ENCODE peak calls at places on chromosome 2, in six cellular contexts. L is ELF-1, N is GF-D8, K is germinal center, I is iPS DF 6.9, T is endodermal cell. Q is an unnamed sample.

GRCh38 chr2:148020036-148020357 is 540 bp downstream of the ORC4 start:
- DNase-seq in L (no peak), N (no peak), K (no peak), I (no peak), T (no peak), Q (no peak)

GRCh38 chr2:98799375-98800329 is 68.7 kb upstream of the MGAT4A start:
- DNase-seq in L (no peak), N (no peak), K (no peak), I (no peak), T (no peak), Q (no peak)

GRCh38 chr2:112483047-112483473 is 1.1 kb downstream of the TTL start:
- DNase-seq in L (peak), N (no peak), K (no peak), I (no peak), T (peak), Q (peak)

GRCh38 chr2:55985406-55985805 is 61.8 kb upstream of the EFEMP1 start:
- DNase-seq in L (no peak), N (no peak), K (peak), I (no peak), T (no peak), Q (no peak)

GRCh38 chr2:175679728-175680127 is 322.3 kb downstream of the LNPK start:
- DNase-seq in L (no peak), N (no peak), K (no peak), I (no peak), T (no peak), Q (no peak)

GRCh38 chr2:96655491-96655973 is 13.0 kb downstream of the FER1L5 start:
- DNase-seq in L (no peak), N (no peak), K (no peak), I (no peak), T (no peak), Q (no peak)

GRCh38 chr2:171244466-171244969 is 83.8 kb upstream of the TLK1 start:
- DNase-seq in L (no peak), N (peak), K (no peak), I (no peak), T (no peak), Q (peak)

GRCh38 chr2:113124984-113125855 is 2.2 kb upstream of the IL1RN start:
- DNase-seq in L (no peak), N (no peak), K (no peak), I (no peak), T (no peak), Q (no peak)

GRCh38 chr2:55901322-55901721 is 22.3 kb downstream of the EFEMP1 start:
- DNase-seq in L (no peak), N (no peak), K (no peak), I (no peak), T (no peak), Q (peak)

GRCh38 chr2:120395686-120396518 is 50.0 kb downstream of the INHBB start:
- DNase-seq in L (peak), N (no peak), K (no peak), I (no peak), T (peak), Q (peak)

GRCh38 chr2:98805412-98806265 is 74.7 kb upstream of the MGAT4A start:
- DNase-seq in L (peak), N (peak), K (no peak), I (no peak), T (peak), Q (peak)

GRCh38 chr2:17646096-17646554 is 105.6 kb downstream of the VSNL1 start:
- DNase-seq in L (no peak), N (no peak), K (peak), I (peak), T (peak), Q (peak)

GRCh38 chr2:72134997-72135800 is 12.5 kb downstream of the CYP26B1 start:
- DNase-seq in L (no peak), N (no peak), K (no peak), I (no peak), T (peak), Q (no peak)

GRCh38 chr2:106990307-106990706 is 104.3 kb upstream of the ST6GAL2 start:
- DNase-seq in L (no peak), N (no peak), K (no peak), I (no peak), T (no peak), Q (no peak)

GRCh38 chr2:84905181-84906107 is at the start of gene TMSB10:
- DNase-seq in L (peak), N (peak), K (peak), I (no peak), T (peak), Q (peak)

GRCh38 chr2:11955883-11956282 is 209.5 kb downstream of the LPIN1 start:
- DNase-seq in L (no peak), N (no peak), K (no peak), I (no peak), T (no peak), Q (no peak)

GRCh38 chr2:11132036-11132671 is 23.1 kb upstream of the SLC66A3 start:
- DNase-seq in L (no peak), N (no peak), K (no peak), I (no peak), T (no peak), Q (no peak)

GRCh38 chr2:218806346-218806978 is 24.5 kb downstream of the CYP27A1 start:
- DNase-seq in L (no peak), N (peak), K (no peak), I (no peak), T (no peak), Q (peak)

GRCh38 chr2:120845281-120845680 is 109.6 kb downstream of the GLI2 start:
- DNase-seq in L (no peak), N (no peak), K (no peak), I (no peak), T (no peak), Q (no peak)

GRCh38 chr2:202178342-202178958 is 59.9 kb downstream of the SUMO1 start:
- DNase-seq in L (peak), N (no peak), K (peak), I (peak), T (peak), Q (peak)

GRCh38 chr2:178522950-178523595 is 42.8 kb downstream of the PLEKHA3 start:
- DNase-seq in L (peak), N (peak), K (peak), I (peak), T (peak), Q (peak)

GRCh38 chr2:207505728-207506127 is 24.0 kb upstream of the CREB1 start:
- DNase-seq in L (no peak), N (no peak), K (no peak), I (no peak), T (no peak), Q (peak)

GRCh38 chr2:42147641-42148274 is 21.4 kb upstream of the EML4 start:
- DNase-seq in L (no peak), N (no peak), K (no peak), I (no peak), T (no peak), Q (no peak)

GRCh38 chr2:178756843-178757242 is 50.4 kb downstream of the TTN start:
- DNase-seq in L (no peak), N (no peak), K (no peak), I (no peak), T (no peak), Q (no peak)

GRCh38 chr2:27807476-27807875 is 36.0 kb downstream of the MRPL33 start:
- DNase-seq in L (peak), N (no peak), K (no peak), I (no peak), T (peak), Q (peak)

GRCh38 chr2:14492920-14493503 is 139.5 kb upstream of the LRATD1 start:
- DNase-seq in L (no peak), N (no peak), K (no peak), I (no peak), T (no peak), Q (peak)

GRCh38 chr2:120347387-120348010 is 1.6 kb downstream of the INHBB start:
- DNase-seq in L (peak), N (no peak), K (no peak), I (no peak), T (peak), Q (peak)

GRCh38 chr2:210539035-210539434 is 17.4 kb upstream of the CPS1 start:
- DNase-seq in L (no peak), N (no peak), K (no peak), I (no peak), T (no peak), Q (no peak)

GRCh38 chr2:71504611-71505010 is 51.2 kb downstream of the DYSF start:
- DNase-seq in L (no peak), N (no peak), K (no peak), I (no peak), T (no peak), Q (no peak)

GRCh38 chr2:172200495-172201085 is 97.9 kb upstream of the DLX2 start:
- DNase-seq in L (no peak), N (no peak), K (no peak), I (peak), T (peak), Q (peak)